ENCODE peak calls at places on chromosomes 4 and X, in eight cellular contexts. One of them, this sample, is unnamed. For H3K9me3, the result is how much of the 10 kb centered on the place peaks cover.

GRCh38 chr4:10016169-10016568 is 5.1 kb downstream of the SLC2A9 start:
- DNase-seq in SK-N-SH: no peak
- DNase-seq in esophagus squamous epithelium: no peak
- DNase-seq in CD4-positive, alpha-beta T cell: no peak
- DNase-seq in OCI-LY7: no peak
- DNase-seq in CD8-positive, alpha-beta memory T cell: no peak
- DNase-seq in GM12878: no peak
- DNase-seq in lower lobe of right lung: no peak
- DNase-seq in this sample: no peak

GRCh38 chr4:82721819-82722423 is 76.7 kb downstream of the SCD5 start:
- DNase-seq in OCI-LY7: peak
- DNase-seq in CD4-positive, alpha-beta T cell: no peak
- DNase-seq in CD8-positive, alpha-beta memory T cell: no peak
- DNase-seq in esophagus squamous epithelium: no peak
- DNase-seq in SK-N-SH: peak
- DNase-seq in GM12878: no peak
- DNase-seq in lower lobe of right lung: no peak
- DNase-seq in this sample: no peak

GRCh38 chr4:156293657-156294297 is 340.1 kb upstream of the CTSO start:
- DNase-seq in SK-N-SH: no peak
- DNase-seq in CD4-positive, alpha-beta T cell: no peak
- DNase-seq in lower lobe of right lung: no peak
- DNase-seq in esophagus squamous epithelium: no peak
- DNase-seq in CD8-positive, alpha-beta memory T cell: no peak
- DNase-seq in OCI-LY7: no peak
- DNase-seq in GM12878: no peak
- DNase-seq in this sample: no peak

GRCh38 chr4:155696226-155696625 is 29.6 kb downstream of the GUCY1A1 start:
- DNase-seq in GM12878: no peak
- DNase-seq in CD8-positive, alpha-beta memory T cell: no peak
- DNase-seq in esophagus squamous epithelium: no peak
- DNase-seq in lower lobe of right lung: no peak
- DNase-seq in OCI-LY7: no peak
- DNase-seq in CD4-positive, alpha-beta T cell: no peak
- DNase-seq in SK-N-SH: no peak
- DNase-seq in this sample: no peak

GRCh38 chr4:159047478-159048165 is 55.3 kb upstream of the RAPGEF2 start:
- DNase-seq in SK-N-SH: no peak
- DNase-seq in OCI-LY7: no peak
- DNase-seq in lower lobe of right lung: no peak
- DNase-seq in CD8-positive, alpha-beta memory T cell: no peak
- DNase-seq in GM12878: no peak
- DNase-seq in CD4-positive, alpha-beta T cell: no peak
- DNase-seq in esophagus squamous epithelium: no peak
- DNase-seq in this sample: no peak

GRCh38 chr4:8478801-8479744 is 38.5 kb downstream of the TRMT44 start:
- DNase-seq in GM12878: no peak
- DNase-seq in CD8-positive, alpha-beta memory T cell: no peak
- DNase-seq in lower lobe of right lung: no peak
- DNase-seq in esophagus squamous epithelium: no peak
- DNase-seq in CD4-positive, alpha-beta T cell: no peak
- DNase-seq in SK-N-SH: no peak
- DNase-seq in OCI-LY7: no peak
- DNase-seq in this sample: no peak

GRCh38 chrX:19569121-19569805 is 54.0 kb upstream of the MAP3K15 start:
- DNase-seq in CD8-positive, alpha-beta memory T cell: no peak
- DNase-seq in OCI-LY7: no peak
- DNase-seq in esophagus squamous epithelium: no peak
- DNase-seq in lower lobe of right lung: no peak
- DNase-seq in GM12878: no peak
- DNase-seq in CD4-positive, alpha-beta T cell: no peak
- DNase-seq in SK-N-SH: no peak
- DNase-seq in this sample: no peak

GRCh38 chrX:148535639-148536038 is 35.2 kb downstream of the AFF2 start:
- DNase-seq in CD4-positive, alpha-beta T cell: no peak
- DNase-seq in lower lobe of right lung: no peak
- DNase-seq in esophagus squamous epithelium: no peak
- DNase-seq in OCI-LY7: no peak
- DNase-seq in SK-N-SH: no peak
- DNase-seq in CD8-positive, alpha-beta memory T cell: no peak
- DNase-seq in GM12878: no peak
- DNase-seq in this sample: no peak

GRCh38 chr4:111546881-111547280 is 598.4 kb upstream of the FAM241A start:
- DNase-seq in CD4-positive, alpha-beta T cell: no peak
- DNase-seq in SK-N-SH: no peak
- DNase-seq in esophagus squamous epithelium: no peak
- DNase-seq in lower lobe of right lung: no peak
- DNase-seq in CD8-positive, alpha-beta memory T cell: no peak
- DNase-seq in OCI-LY7: no peak
- DNase-seq in GM12878: no peak
- DNase-seq in this sample: no peak

GRCh38 chr4:47533689-47534347 is 48.7 kb downstream of the ATP10D start:
- DNase-seq in lower lobe of right lung: no peak
- DNase-seq in OCI-LY7: no peak
- DNase-seq in GM12878: no peak
- DNase-seq in CD8-positive, alpha-beta memory T cell: no peak
- DNase-seq in esophagus squamous epithelium: no peak
- DNase-seq in SK-N-SH: no peak
- DNase-seq in CD4-positive, alpha-beta T cell: no peak
- DNase-seq in this sample: no peak

GRCh38 chrX:139559383-139560042 is 29.0 kb downstream of the F9 start:
- DNase-seq in lower lobe of right lung: no peak
- DNase-seq in CD4-positive, alpha-beta T cell: no peak
- DNase-seq in OCI-LY7: peak
- DNase-seq in GM12878: peak
- DNase-seq in SK-N-SH: peak
- DNase-seq in esophagus squamous epithelium: no peak
- DNase-seq in CD8-positive, alpha-beta memory T cell: no peak
- DNase-seq in this sample: no peak

GRCh38 chrX:140180585-140180984 is 215.3 kb upstream of the CXorf66 start:
- DNase-seq in OCI-LY7: no peak
- DNase-seq in CD8-positive, alpha-beta memory T cell: no peak
- DNase-seq in SK-N-SH: no peak
- DNase-seq in GM12878: no peak
- DNase-seq in lower lobe of right lung: no peak
- DNase-seq in CD4-positive, alpha-beta T cell: no peak
- DNase-seq in esophagus squamous epithelium: no peak
- DNase-seq in this sample: no peak

GRCh38 chr4:113384600-113384999 is 335.1 kb downstream of the ANK2 start:
- DNase-seq in lower lobe of right lung: no peak
- DNase-seq in CD4-positive, alpha-beta T cell: no peak
- DNase-seq in GM12878: no peak
- DNase-seq in CD8-positive, alpha-beta memory T cell: no peak
- DNase-seq in SK-N-SH: no peak
- DNase-seq in esophagus squamous epithelium: no peak
- DNase-seq in OCI-LY7: no peak
- DNase-seq in this sample: no peak

GRCh38 chr4:99202536-99202935 is 16.5 kb downstream of the ADH6 start:
- DNase-seq in OCI-LY7: no peak
- DNase-seq in SK-N-SH: no peak
- DNase-seq in CD4-positive, alpha-beta T cell: no peak
- DNase-seq in esophagus squamous epithelium: no peak
- DNase-seq in CD8-positive, alpha-beta memory T cell: no peak
- DNase-seq in lower lobe of right lung: no peak
- DNase-seq in GM12878: no peak
- DNase-seq in this sample: no peak

GRCh38 chr4:8278421-8279287 is 9.1 kb downstream of the HTRA3 start:
- DNase-seq in SK-N-SH: no peak
- DNase-seq in CD8-positive, alpha-beta memory T cell: no peak
- DNase-seq in CD4-positive, alpha-beta T cell: no peak
- DNase-seq in OCI-LY7: no peak
- DNase-seq in GM12878: no peak
- DNase-seq in esophagus squamous epithelium: no peak
- DNase-seq in lower lobe of right lung: no peak
- DNase-seq in this sample: no peak

GRCh38 chr4:165927815-165928214 is 54.8 kb downstream of the TLL1 start:
- DNase-seq in CD4-positive, alpha-beta T cell: no peak
- DNase-seq in lower lobe of right lung: no peak
- DNase-seq in SK-N-SH: no peak
- DNase-seq in GM12878: no peak
- DNase-seq in esophagus squamous epithelium: no peak
- DNase-seq in OCI-LY7: no peak
- DNase-seq in CD8-positive, alpha-beta memory T cell: no peak
- DNase-seq in this sample: no peak

GRCh38 chr4:15690020-15690809 is 8.6 kb downstream of the FAM200B start:
- DNase-seq in OCI-LY7: no peak
- DNase-seq in CD8-positive, alpha-beta memory T cell: no peak
- DNase-seq in lower lobe of right lung: no peak
- DNase-seq in SK-N-SH: no peak
- DNase-seq in GM12878: no peak
- DNase-seq in CD4-positive, alpha-beta T cell: no peak
- DNase-seq in esophagus squamous epithelium: no peak
- DNase-seq in this sample: no peak

DNA sequence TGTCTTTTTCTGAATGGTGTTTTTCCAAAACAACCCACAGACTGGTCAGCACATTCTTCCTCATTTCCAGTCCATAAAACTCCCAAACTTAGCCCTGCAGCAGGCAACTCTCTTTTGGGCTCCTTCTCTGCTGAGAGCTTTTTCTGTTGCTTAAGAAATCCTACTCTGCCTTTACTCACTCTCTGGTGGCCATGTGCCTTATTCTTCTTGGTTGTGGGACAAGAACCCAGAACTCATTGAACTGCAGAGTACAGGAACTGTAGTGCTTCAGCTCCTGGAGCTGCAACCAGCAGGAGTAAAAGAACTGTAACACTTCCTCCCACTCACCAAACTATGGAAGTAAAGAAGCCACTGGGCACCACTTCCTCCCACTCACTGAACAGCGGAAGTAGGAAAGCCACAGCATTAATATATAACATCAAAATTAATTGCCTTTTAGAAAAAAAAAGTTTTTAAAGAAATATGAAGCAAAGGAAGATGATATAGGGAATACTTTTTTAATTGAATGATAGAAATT is 864.1 kb upstream of the PCDH10 start:
- DNase-seq in CD8-positive, alpha-beta memory T cell: no peak
- DNase-seq in lower lobe of right lung: no peak
- DNase-seq in esophagus squamous epithelium: no peak
- DNase-seq in CD4-positive, alpha-beta T cell: no peak
- DNase-seq in OCI-LY7: peak
- DNase-seq in SK-N-SH: no peak
- DNase-seq in GM12878: no peak
- DNase-seq in this sample: no peak
- H3K9me3 ChIP-seq in CD8-positive, alpha-beta memory T cell: under half
- H3K9me3 ChIP-seq in lower lobe of right lung: under half
- H3K9me3 ChIP-seq in esophagus squamous epithelium: under half
- H3K9me3 ChIP-seq in CD4-positive, alpha-beta T cell: under half
- H3K9me3 ChIP-seq in OCI-LY7: under half
- H3K9me3 ChIP-seq in SK-N-SH: under half
- H3K9me3 ChIP-seq in GM12878: under half
- H3K9me3 ChIP-seq in this sample: under half

GRCh38 chrX:49799828-49800227 is 29.3 kb upstream of the PAGE4 start:
- DNase-seq in SK-N-SH: no peak
- DNase-seq in CD4-positive, alpha-beta T cell: no peak
- DNase-seq in GM12878: no peak
- DNase-seq in CD8-positive, alpha-beta memory T cell: no peak
- DNase-seq in OCI-LY7: no peak
- DNase-seq in lower lobe of right lung: no peak
- DNase-seq in esophagus squamous epithelium: no peak
- DNase-seq in this sample: no peak
- H3K9me3 ChIP-seq in SK-N-SH: under half
- H3K9me3 ChIP-seq in CD4-positive, alpha-beta T cell: under half
- H3K9me3 ChIP-seq in GM12878: under half
- H3K9me3 ChIP-seq in CD8-positive, alpha-beta memory T cell: under half
- H3K9me3 ChIP-seq in OCI-LY7: under half
- H3K9me3 ChIP-seq in lower lobe of right lung: under half
- H3K9me3 ChIP-seq in esophagus squamous epithelium: under half
- H3K9me3 ChIP-seq in this sample: under half

GRCh38 chrX:120144178-120144844 is 14.1 kb upstream of the RHOXF2 start:
- DNase-seq in OCI-LY7: no peak
- DNase-seq in GM12878: no peak
- DNase-seq in SK-N-SH: no peak
- DNase-seq in CD8-positive, alpha-beta memory T cell: no peak
- DNase-seq in lower lobe of right lung: no peak
- DNase-seq in esophagus squamous epithelium: no peak
- DNase-seq in CD4-positive, alpha-beta T cell: no peak
- DNase-seq in this sample: no peak
- H3K9me3 ChIP-seq in OCI-LY7: under half
- H3K9me3 ChIP-seq in GM12878: under half
- H3K9me3 ChIP-seq in SK-N-SH: under half
- H3K9me3 ChIP-seq in CD8-positive, alpha-beta memory T cell: under half
- H3K9me3 ChIP-seq in lower lobe of right lung: under half
- H3K9me3 ChIP-seq in esophagus squamous epithelium: under half
- H3K9me3 ChIP-seq in CD4-positive, alpha-beta T cell: under half
- H3K9me3 ChIP-seq in this sample: under half

GRCh38 chr4:23401572-23401971 is 488.3 kb downstream of the PPARGC1A start:
- DNase-seq in CD8-positive, alpha-beta memory T cell: no peak
- DNase-seq in CD4-positive, alpha-beta T cell: no peak
- DNase-seq in SK-N-SH: no peak
- DNase-seq in GM12878: no peak
- DNase-seq in esophagus squamous epithelium: no peak
- DNase-seq in lower lobe of right lung: no peak
- DNase-seq in OCI-LY7: no peak
- DNase-seq in this sample: no peak
- H3K9me3 ChIP-seq in CD8-positive, alpha-beta memory T cell: under half
- H3K9me3 ChIP-seq in CD4-positive, alpha-beta T cell: under half
- H3K9me3 ChIP-seq in SK-N-SH: under half
- H3K9me3 ChIP-seq in GM12878: under half
- H3K9me3 ChIP-seq in esophagus squamous epithelium: under half
- H3K9me3 ChIP-seq in lower lobe of right lung: under half
- H3K9me3 ChIP-seq in OCI-LY7: under half
- H3K9me3 ChIP-seq in this sample: under half

DNA sequence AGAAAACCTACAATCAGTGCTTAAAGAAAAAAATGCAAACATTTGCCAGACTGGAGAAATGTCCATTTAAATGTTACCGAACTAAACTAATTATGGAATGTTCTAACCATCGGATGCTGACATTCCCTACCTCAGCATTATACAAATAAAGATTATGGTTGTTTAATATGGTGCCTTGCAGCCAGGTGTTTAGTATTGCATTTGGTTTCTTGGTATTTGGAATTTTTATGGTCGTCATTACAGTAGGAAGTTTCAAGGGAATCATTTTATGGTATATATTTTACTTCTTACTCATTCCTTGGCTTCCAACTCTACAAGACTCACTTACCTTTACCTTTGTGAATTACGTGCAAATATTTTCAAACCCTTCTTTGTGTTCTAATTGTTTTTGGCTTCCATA is 103.1 kb upstream of the PNPLA4 start:
- DNase-seq in CD4-positive, alpha-beta T cell: no peak
- DNase-seq in SK-N-SH: no peak
- DNase-seq in GM12878: no peak
- DNase-seq in lower lobe of right lung: no peak
- DNase-seq in CD8-positive, alpha-beta memory T cell: no peak
- DNase-seq in esophagus squamous epithelium: no peak
- DNase-seq in OCI-LY7: no peak
- DNase-seq in this sample: no peak
- H3K9me3 ChIP-seq in CD4-positive, alpha-beta T cell: under half
- H3K9me3 ChIP-seq in SK-N-SH: under half
- H3K9me3 ChIP-seq in GM12878: under half
- H3K9me3 ChIP-seq in lower lobe of right lung: under half
- H3K9me3 ChIP-seq in CD8-positive, alpha-beta memory T cell: under half
- H3K9me3 ChIP-seq in esophagus squamous epithelium: under half
- H3K9me3 ChIP-seq in OCI-LY7: under half
- H3K9me3 ChIP-seq in this sample: under half